ENCODE peak calls at places on chromosomes 11 and 22, in six cellular contexts. S, P, N, L, M and T are unnamed samples.

GRCh38 chr11:61541568-61541967 is 33.0 kb downstream of the LRRC10B start:
- DNase-seq in S (no peak), P (no peak), N (no peak), L (no peak), M (peak), T (peak)

GRCh38 chr11:117934526-117935307 is 5.5 kb upstream of the TMPRSS13 start:
- DNase-seq in S (no peak), P (no peak), N (peak), L (no peak), M (no peak), T (no peak)

GRCh38 chr22:47618180-47618579 is 855.7 kb downstream of the TBC1D22A start:
- DNase-seq in S (peak), P (no peak), N (no peak), L (no peak), M (no peak), T (no peak)

GRCh38 chr11:73040046-73040445 is 102.1 kb downstream of the FCHSD2 start:
- DNase-seq in S (no peak), P (no peak), N (no peak), L (no peak), M (no peak), T (no peak)

GRCh38 chr11:88538088-88538487 is 200.6 kb upstream of the CTSC start:
- DNase-seq in S (no peak), P (no peak), N (no peak), L (no peak), M (no peak), T (peak)

GRCh38 chr11:89275966-89276365 is 98.3 kb downstream of the TYR start:
- DNase-seq in S (no peak), P (no peak), N (no peak), L (no peak), M (no peak), T (no peak)

GRCh38 chr11:398826-399225 is 4.8 kb downstream of the PKP3 start:
- DNase-seq in S (no peak), P (no peak), N (no peak), L (no peak), M (no peak), T (no peak)

GRCh38 chr22:48474881-48475280 is 1352.8 kb downstream of the BRD1 start:
- DNase-seq in S (no peak), P (no peak), N (no peak), L (no peak), M (no peak), T (no peak)

GRCh38 chr11:70526116-70527045 is 128.1 kb downstream of the CTTN start:
- DNase-seq in S (no peak), P (no peak), N (no peak), L (no peak), M (no peak), T (no peak)

GRCh38 chr11:108838102-108838803 is 173.4 kb downstream of the DDX10 start:
- DNase-seq in S (no peak), P (no peak), N (no peak), L (no peak), M (no peak), T (no peak)